ENCODE peak calls at places on chromosomes 5 and 9, in eight cellular contexts. U is WTC11, C is NCI-H774, P is nucleus accumbens, W is KBM-7, G is SHP77, Z is ovary, J is DMS153. E is an unnamed sample.

GRCh38 chr5:17304282-17304681 is 86.9 kb downstream of the BASP1 start:
- DNase-seq in W (no peak), U (no peak), Z (no peak), P (no peak), J (no peak), C (no peak), G (no peak), E (no peak)

GRCh38 chr9:16309350-16310271 is 560.9 kb downstream of the BNC2 start:
- DNase-seq in W (no peak), P (no peak), G (no peak), U (no peak), C (no peak), Z (peak; percentile 92), J (no peak), E (no peak)

GRCh38 chr9:84002344-84002743 is 21.7 kb downstream of the RMI1 start:
- DNase-seq in U (no peak), W (no peak), Z (no peak), J (no peak), P (no peak), C (no peak), G (no peak), E (no peak)

GRCh38 chr5:118553662-118554061 is 434.7 kb downstream of the DTWD2 start:
- DNase-seq in W (no peak), J (no peak), P (no peak), Z (no peak), G (no peak), C (no peak), U (no peak), E (no peak)

GRCh38 chr5:176695073-176695472 is 47.8 kb downstream of the TSPAN17 start:
- DNase-seq in U (no peak), G (no peak), J (no peak), Z (no peak), P (no peak), C (no peak), W (no peak), E (peak; percentile 9)

GRCh38 chr5:1418921-1419280 is 26.3 kb downstream of the SLC6A3 start:
- DNase-seq in Z (no peak), C (no peak), W (no peak), U (no peak), P (no peak), J (no peak), G (no peak), E (no peak)

GRCh38 chr9:6777218-6777902 is 19.6 kb downstream of the KDM4C start:
- DNase-seq in C (no peak), Z (no peak), G (no peak), W (no peak), P (no peak), J (no peak), U (no peak), E (no peak)

GRCh38 chr9:12680341-12680740 is 12.8 kb upstream of the TYRP1 start:
- DNase-seq in Z (no peak), G (no peak), W (no peak), J (no peak), C (no peak), U (no peak), P (no peak), E (no peak)

GRCh38 chr5:36778336-36778735 is 98.2 kb upstream of the NIPBL start:
- DNase-seq in J (no peak), W (peak; percentile 5), C (no peak), G (no peak), Z (no peak), P (no peak), U (no peak), E (no peak)

GRCh38 chr9:84652496-84653081 is 16.9 kb upstream of the NTRK2 start:
- DNase-seq in U (no peak), W (peak; percentile 12), G (no peak), C (no peak), P (no peak), Z (no peak), J (no peak), E (no peak)

GRCh38 chr9:129146441-129146933 is 31.6 kb downstream of the IER5L start:
- DNase-seq in Z (peak; percentile 63), U (no peak), G (no peak), P (peak; percentile 19), J (no peak), C (no peak), W (no peak), E (no peak)

GRCh38 chr5:151222769-151223446 is 984 bp downstream of the CCDC69 start:
- DNase-seq in C (no peak), G (no peak), P (no peak), Z (no peak), U (peak; percentile 26), W (peak; percentile 42), J (no peak), E (no peak)

GRCh38 chr5:119359737-119360413 is 4.1 kb downstream of the TNFAIP8 start:
- DNase-seq in C (no peak), Z (no peak), U (no peak), G (no peak), W (no peak), P (no peak), J (no peak), E (no peak)

GRCh38 chr5:176944276-176944675 is 45.1 kb upstream of the HK3 start:
- DNase-seq in C (no peak), P (no peak), U (no peak), J (no peak), G (no peak), W (no peak), Z (no peak), E (no peak)

GRCh38 chr5:112779531-112779930 is 41.8 kb downstream of the APC start:
- DNase-seq in W (no peak), Z (no peak), U (no peak), G (no peak), J (no peak), P (no peak), C (no peak), E (no peak)

GRCh38 chr9:131625848-131626670 is 80.7 kb downstream of the PRRT1B start:
- DNase-seq in G (peak; percentile 31), W (no peak), C (no peak), J (peak; percentile 19), P (no peak), Z (no peak), U (no peak), E (no peak)

GRCh38 chr9:6024035-6024554 is 8.7 kb upstream of the RANBP6 start:
- DNase-seq in J (no peak), Z (no peak), G (peak; percentile 20), U (no peak), W (peak; percentile 51), C (peak; percentile 33), P (no peak), E (no peak)

GRCh38 chr9:91151014-91151740 is 210.5 kb downstream of the AUH start:
- DNase-seq in J (no peak), Z (no peak), W (peak; percentile 94), C (no peak), P (no peak), G (no peak), U (no peak), E (no peak)

GRCh38 chr5:153445875-153446567 is 44.4 kb upstream of the GRIA1 start:
- DNase-seq in J (peak; percentile 59), P (no peak), W (no peak), Z (peak; percentile 12), G (peak; percentile 79), C (peak; percentile 34), U (no peak), E (peak; percentile 96)

GRCh38 chr9:93345630-93346239 is 105.8 kb upstream of the FAM120A start:
- DNase-seq in U (no peak), C (no peak), P (no peak), J (no peak), W (no peak), Z (no peak), G (no peak), E (no peak)

GRCh38 chr9:109036744-109037680 is 23.7 kb upstream of the CTNNAL1 start:
- DNase-seq in J (no peak), Z (no peak), W (no peak), G (no peak), C (no peak), P (no peak), U (no peak), E (no peak)

GRCh38 chr9:14165376-14166035 is 148.4 kb downstream of the NFIB start:
- DNase-seq in C (peak; percentile 35), W (no peak), G (peak; percentile 15), J (peak; percentile 71), P (no peak), Z (no peak), U (no peak), E (peak; percentile 26)

GRCh38 chr5:176823076-176823481 is 12.7 kb downstream of the UNC5A start:
- DNase-seq in Z (no peak), C (no peak), U (no peak), G (no peak), P (no peak), W (no peak), J (no peak), E (no peak)

GRCh38 chr5:124796495-124796894 is 50.1 kb upstream of the ZNF608 start:
- DNase-seq in P (no peak), J (no peak), C (no peak), W (no peak), Z (no peak), U (no peak), G (no peak), E (no peak)

GRCh38 chr5:59317023-59317771 is 576.3 kb downstream of the PDE4D start:
- DNase-seq in U (no peak), J (peak; percentile 46), W (peak; percentile 55), G (no peak), C (no peak), P (no peak), Z (peak; percentile 14), E (peak; percentile 64)

GRCh38 chr5:170573119-170573518 is 69.3 kb downstream of the KCNIP1 start:
- DNase-seq in C (no peak), Z (no peak), J (no peak), W (no peak), G (no peak), U (no peak), P (no peak), E (no peak)

GRCh38 chr9:132697230-132697629 is 27.0 kb downstream of the GTF3C4 start:
- DNase-seq in Z (no peak), P (no peak), U (no peak), C (no peak), W (no peak), G (no peak), J (no peak), E (no peak)

GRCh38 chr9:69888876-69889585 is 68.4 kb downstream of the CFAP95 start:
- DNase-seq in G (no peak), P (no peak), U (no peak), W (no peak), J (no peak), Z (no peak), C (no peak), E (no peak)

GRCh38 chr5:58963361-58963760 is 380.5 kb downstream of the RAB3C start:
- DNase-seq in J (no peak), G (no peak), Z (no peak), C (no peak), U (no peak), P (no peak), W (no peak), E (no peak)

GRCh38 chr5:124628251-124628650 is 118.2 kb downstream of the ZNF608 start:
- DNase-seq in J (no peak), P (no peak), G (no peak), C (no peak), W (no peak), U (no peak), Z (no peak), E (no peak)

E was measured in NCI-H2029 treated with DMSO at 0.1 percent for 48 hours.